ENCODE peak calls at places on chromosomes 2 and 18, in four cellular contexts. Q, S, K and I are unnamed samples.

GRCh38 chr18:76691800-76692199 is 130.6 kb upstream of the ZNF236 start:
- DNase-seq in Q (no peak), S (no peak), K (no peak), I (no peak)

GRCh38 chr18:9708882-9709877 is 1.1 kb downstream of the RAB31 start:
- DNase-seq in Q (no peak), S (peak; percentile 47), K (no peak), I (no peak)

GRCh38 chr2:45922577-45922988 is 271.1 kb downstream of the PRKCE start:
- DNase-seq in Q (no peak), S (no peak), K (no peak), I (no peak)

GRCh38 chr2:127321306-127321705 is 27.4 kb upstream of the ERCC3 start:
- DNase-seq in Q (no peak), S (no peak), K (no peak), I (no peak)

GRCh38 chr2:26922638-26923466 is 47.6 kb upstream of the MAPRE3 start:
- DNase-seq in Q (peak; percentile 40), S (peak; percentile 69), K (peak; percentile 26), I (no peak)

GRCh38 chr2:137210039-137210438 is 444.7 kb downstream of the THSD7B start:
- DNase-seq in Q (no peak), S (no peak), K (no peak), I (no peak)

GRCh38 chr2:109032229-109032800 is 43.3 kb upstream of the EDAR start:
- DNase-seq in Q (no peak), S (no peak), K (no peak), I (no peak)

GRCh38 chr18:25648724-25649260 is 296.8 kb upstream of the ZNF521 start:
- DNase-seq in Q (no peak), S (no peak), K (no peak), I (no peak)

GRCh38 chr2:207230261-207231105 is 64.7 kb upstream of the KLF7 start:
- DNase-seq in Q (no peak), S (peak; percentile 57), K (no peak), I (no peak)

GRCh38 chr2:114001152-114001551 is 111.3 kb downstream of the ACTR3 start:
- DNase-seq in Q (no peak), S (no peak), K (no peak), I (no peak)

GRCh38 chr2:163173591-163173990 is 335.0 kb upstream of the KCNH7 start:
- DNase-seq in Q (no peak), S (no peak), K (no peak), I (no peak)

GRCh38 chr2:173118385-173118784 is 42.7 kb downstream of the MAP3K20 start:
- DNase-seq in Q (no peak), S (no peak), K (no peak), I (no peak)

GRCh38 chr18:43279015-43279758 is 1.9 kb upstream of the SYT4 start:
- DNase-seq in Q (no peak), S (no peak), K (no peak), I (no peak)

GRCh38 chr2:217956895-217957457 is 45.8 kb downstream of the TNS1 start:
- DNase-seq in Q (peak; percentile 23), S (no peak), K (no peak), I (no peak)

GRCh38 chr2:44805391-44805790 is 136.1 kb upstream of the SIX3 start:
- DNase-seq in Q (no peak), S (no peak), K (no peak), I (no peak)

GRCh38 chr2:207561386-207562080 is 31.8 kb downstream of the CREB1 start:
- DNase-seq in Q (no peak), S (no peak), K (no peak), I (no peak)

GRCh38 chr2:72778410-72778809 is 47.4 kb downstream of the EXOC6B start:
- DNase-seq in Q (no peak), S (no peak), K (no peak), I (no peak)

GRCh38 chr2:37636209-37637077 is 35.0 kb downstream of the CDC42EP3 start:
- DNase-seq in Q (no peak), S (no peak), K (no peak), I (no peak)
- H3K4me3 ChIP-seq in Q (no peak overlapping the region), S (no peak overlapping the region), K (no peak overlapping the region), I (no peak overlapping the region)

DNA sequence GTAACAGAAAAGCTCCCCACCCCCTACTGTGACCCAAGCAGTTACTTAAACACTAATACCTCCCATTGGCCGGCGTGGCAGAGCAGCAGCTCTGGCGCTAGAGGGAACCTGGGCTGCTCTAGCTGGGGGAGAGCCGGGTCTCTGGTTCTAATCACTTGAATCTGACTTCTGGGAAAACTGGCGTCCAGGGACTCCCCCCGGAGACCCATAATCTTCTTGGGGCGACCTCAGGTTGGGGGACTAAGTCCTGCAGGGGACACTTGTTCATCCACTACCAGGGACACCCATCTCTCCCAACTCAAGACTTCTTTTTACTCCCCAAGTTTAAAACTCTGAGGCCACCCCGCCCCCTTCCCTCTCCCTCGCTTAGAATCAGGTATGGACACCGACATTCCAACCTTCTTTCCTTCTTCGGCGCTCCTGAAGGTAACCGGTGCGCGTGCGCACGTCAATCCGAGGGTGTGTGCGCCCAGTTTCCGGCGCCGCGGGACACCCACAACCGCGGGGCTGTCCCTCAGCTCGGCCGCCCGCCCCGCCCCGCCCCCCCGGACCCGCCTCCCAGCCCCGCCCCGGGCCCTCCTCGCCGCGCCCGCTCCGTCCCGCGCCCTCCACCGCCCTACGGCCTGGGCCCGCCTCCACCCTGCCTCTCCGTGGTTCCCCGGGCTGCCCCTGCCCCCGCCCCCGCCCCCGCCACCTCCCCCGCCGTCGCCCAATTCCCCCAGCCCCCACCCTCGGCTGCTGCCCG is at the start of gene ERICH2:
- DNase-seq in Q (peak; percentile 86), S (peak; percentile 97), K (peak; percentile 79), I (peak; percentile 57)
- TF ChIP-seq POLR2AphosphoS5 in Q (no peak), S (peak; percentile 74), K (peak; percentile 52), I (no peak)

GRCh38 chr2:119253760-119254600 is 30.3 kb downstream of the STEAP3 start:
- DNase-seq in Q (no peak), S (no peak), K (no peak), I (no peak)

GRCh38 chr2:119255760-119256573 is 32.3 kb downstream of the STEAP3 start:
- DNase-seq in Q (no peak), S (no peak), K (no peak), I (no peak)

GRCh38 chr2:119254601-119255080 is 31.0 kb downstream of the STEAP3 start:
- DNase-seq in Q (no peak), S (no peak), K (no peak), I (no peak)

GRCh38 chr2:119257198-119257597 is 33.6 kb downstream of the STEAP3 start:
- DNase-seq in Q (no peak), S (no peak), K (no peak), I (no peak)

DNA sequence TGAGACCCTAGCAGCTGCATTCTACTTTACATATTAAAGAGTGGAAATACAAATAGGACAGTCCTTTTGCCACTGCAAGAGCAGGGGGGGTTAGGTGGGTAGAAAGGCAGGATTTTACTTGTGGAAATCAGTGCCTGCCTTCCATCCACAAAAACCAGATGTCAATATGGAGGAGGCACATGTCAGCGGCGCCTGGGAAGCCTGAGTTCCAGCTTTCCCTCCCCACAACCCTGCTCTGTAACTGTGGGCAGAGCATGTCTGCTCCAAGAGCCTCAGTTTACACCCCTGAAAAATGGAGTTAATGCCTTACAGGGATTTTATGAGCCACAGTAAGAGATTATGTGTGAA is 32.9 kb downstream of the STEAP3 start:
- DNase-seq in Q (no peak), S (no peak), K (no peak), I (no peak)
- H3K4me3 ChIP-seq in Q (no peak overlapping the region), S (no peak overlapping the region), K (no peak overlapping the region), I (no peak overlapping the region)

DNA sequence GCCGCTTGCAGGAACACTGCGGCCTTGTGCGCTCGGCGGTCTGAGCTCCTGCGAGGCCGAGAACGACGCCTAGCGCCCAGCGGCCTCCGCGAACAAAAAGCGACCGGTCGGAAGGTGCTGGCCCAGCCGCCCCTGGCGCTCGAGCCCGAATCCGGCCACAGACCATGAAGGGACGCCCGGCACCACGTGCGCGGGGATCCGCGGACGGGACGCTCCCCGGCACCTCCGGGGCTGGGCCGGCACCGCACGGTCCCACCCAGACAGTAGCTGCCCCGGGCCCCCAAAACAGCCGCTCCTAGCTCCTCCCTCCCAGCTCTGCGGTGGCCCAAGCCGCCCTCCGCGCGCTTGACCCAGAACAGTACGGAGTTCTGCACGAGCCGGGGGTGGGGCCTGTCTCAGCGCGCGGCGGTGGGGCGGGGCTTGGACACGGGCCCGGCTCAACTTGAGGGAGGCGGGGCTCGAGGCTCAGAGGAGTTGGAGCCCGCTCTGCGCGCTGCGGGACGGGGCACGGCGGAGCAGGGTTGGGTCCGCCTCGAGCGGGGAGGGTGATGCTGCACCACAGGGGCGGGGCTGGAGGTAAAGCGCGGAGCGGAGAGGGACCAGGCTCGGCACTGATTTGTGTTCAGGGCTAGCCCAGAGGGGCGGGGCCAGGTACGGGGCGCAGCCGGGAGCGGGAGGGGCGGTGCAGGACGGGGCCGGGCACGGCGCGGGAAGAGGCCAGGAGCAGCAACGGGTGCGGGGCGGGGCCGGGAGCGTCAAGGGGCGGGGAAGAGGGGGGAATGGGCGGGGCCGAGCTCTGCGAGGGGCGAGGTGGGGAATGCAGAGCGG is 538 bp upstream of the IMPA2 start:
- DNase-seq in Q (peak; percentile 100), S (peak; percentile 97), K (peak; percentile 99), I (peak; percentile 98)
- TF ChIP-seq POLR2AphosphoS5 in Q (peak; percentile 92), S (peak; percentile 50), K (peak; percentile 85), I (peak; percentile 56)

GRCh38 chr2:54771166-54771565 is 47.7 kb downstream of the EML6 start:
- DNase-seq in Q (no peak), S (no peak), K (no peak), I (no peak)

GRCh38 chr2:54773233-54773632 is 49.8 kb downstream of the EML6 start:
- DNase-seq in Q (no peak), S (no peak), K (no peak), I (no peak)

GRCh38 chr2:54773838-54774237 is 50.4 kb downstream of the EML6 start:
- DNase-seq in Q (no peak), S (no peak), K (no peak), I (no peak)

GRCh38 chr2:54772110-54772509 is 48.6 kb downstream of the EML6 start:
- DNase-seq in Q (no peak), S (no peak), K (no peak), I (no peak)

DNA sequence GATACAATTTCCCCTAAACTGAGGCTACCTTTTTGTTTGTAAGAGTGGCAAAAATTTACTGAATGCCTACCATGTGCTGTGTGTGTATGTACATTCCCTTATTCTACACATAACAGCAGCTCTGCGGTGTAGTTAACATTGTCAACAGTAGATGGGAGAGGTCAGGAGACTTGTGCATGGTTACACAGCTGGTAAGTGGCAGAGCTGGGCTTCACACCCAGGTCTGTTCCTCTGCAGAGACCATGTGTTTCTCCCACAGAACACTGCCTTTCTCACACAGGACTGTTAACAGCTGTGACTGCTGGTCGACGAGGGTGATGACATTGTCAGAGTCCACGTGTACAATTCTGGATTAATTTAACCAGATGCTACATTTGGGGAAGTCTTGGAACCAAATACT is 49.1 kb downstream of the EML6 start:
- DNase-seq in Q (no peak), S (no peak), K (no peak), I (no peak)
- H3K4me3 ChIP-seq in Q (no peak overlapping the region), S (no peak overlapping the region), K (no peak overlapping the region), I (no peak overlapping the region)